ENCODE peak calls at places on chromosomes 1 and 21, in six cellular contexts. X, S, O, N, R and Y are unnamed samples.

GRCh38 chr1:149936076-149936991 is at the start of gene MTMR11:
- DNase-seq in R (no peak), S (no peak), N (peak), O (no peak), X (no peak), Y (no peak)

GRCh38 chr21:17763286-17764037 is 55.7 kb downstream of the C21orf91 start:
- DNase-seq in X (no peak), S (no peak), N (no peak), R (no peak), O (no peak), Y (no peak)

GRCh38 chr1:92851729-92852128 is 19.9 kb downstream of the RPL5 start:
- DNase-seq in X (no peak), O (no peak), R (peak), S (no peak), N (no peak), Y (no peak)

GRCh38 chr1:207901041-207901653 is 9.8 kb downstream of the CD34 start:
- DNase-seq in O (no peak), X (no peak), S (no peak), N (no peak), R (no peak), Y (no peak)

GRCh38 chr1:113686891-113687624 is 72.2 kb downstream of the PHTF1 start:
- DNase-seq in S (no peak), R (no peak), N (no peak), X (no peak), O (no peak), Y (no peak)

GRCh38 chr1:67463298-67463960 is 33.2 kb upstream of the SERBP1 start:
- DNase-seq in R (no peak), S (no peak), O (no peak), X (no peak), N (no peak), Y (no peak)

GRCh38 chr1:230268371-230269170 is 157.6 kb downstream of the PGBD5 start:
- DNase-seq in O (no peak), N (peak), S (no peak), R (peak), X (peak), Y (no peak)

GRCh38 chr1:246726881-246727280 is 2.7 kb downstream of the SCCPDH start:
- DNase-seq in O (no peak), X (no peak), S (no peak), R (no peak), N (no peak), Y (no peak)

GRCh38 chr1:1208713-1209433 is 2.5 kb upstream of the TNFRSF18 start:
- DNase-seq in N (peak), X (no peak), O (no peak), S (no peak), R (no peak), Y (no peak)

GRCh38 chr1:25798666-25799345 is 1.2 kb upstream of the SELENON start:
- DNase-seq in O (no peak), X (no peak), R (no peak), N (no peak), S (no peak), Y (no peak)

GRCh38 chr1:43799656-43800629 is 92.6 kb downstream of the ST3GAL3 start:
- DNase-seq in S (no peak), X (no peak), N (no peak), O (no peak), R (no peak), Y (no peak)

GRCh38 chr1:46520063-46520911 is 30.7 kb downstream of the DMBX1 start:
- DNase-seq in R (no peak), N (peak), S (no peak), O (no peak), X (no peak), Y (no peak)

GRCh38 chr1:246748006-246748405 is 23.8 kb downstream of the SCCPDH start:
- DNase-seq in N (no peak), O (no peak), S (no peak), X (no peak), R (no peak), Y (no peak)

GRCh38 chr21:33028759-33029511 is 3.2 kb downstream of the OLIG2 start:
- DNase-seq in R (no peak), N (no peak), O (no peak), S (no peak), X (peak), Y (no peak)

GRCh38 chr1:218659911-218660677 is 315.0 kb downstream of the TGFB2 start:
- DNase-seq in S (no peak), N (no peak), R (no peak), O (no peak), X (no peak), Y (no peak)

GRCh38 chr1:16386454-16387113 is 19.5 kb downstream of the SZRD1 start:
- DNase-seq in O (no peak), X (no peak), N (no peak), R (peak), S (no peak), Y (no peak)

GRCh38 chr1:56825436-56825835 is 6.2 kb upstream of the FYB2 start:
- DNase-seq in O (no peak), X (no peak), R (no peak), S (no peak), N (no peak), Y (no peak)

GRCh38 chr1:191504999-191505398 is 653.3 kb upstream of the RGS18 start:
- DNase-seq in O (no peak), X (no peak), R (no peak), N (no peak), S (no peak), Y (no peak)

GRCh38 chr1:15848143-15848928 is 829 bp downstream of the SPEN start:
- DNase-seq in O (no peak), X (peak), S (no peak), N (peak), R (peak), Y (no peak)

GRCh38 chr1:96072021-96072420 is 649.6 kb upstream of the PTBP2 start:
- DNase-seq in N (no peak), R (no peak), O (no peak), X (no peak), S (no peak), Y (no peak)

GRCh38 chr1:88549536-88549935 is 134.5 kb upstream of the PKN2 start:
- DNase-seq in X (no peak), R (no peak), O (no peak), N (no peak), S (no peak), Y (no peak)

GRCh38 chr1:37946703-37947360 is at the start of gene INPP5B:
- DNase-seq in O (peak), S (peak), N (peak), X (peak), R (peak), Y (peak)

DNA sequence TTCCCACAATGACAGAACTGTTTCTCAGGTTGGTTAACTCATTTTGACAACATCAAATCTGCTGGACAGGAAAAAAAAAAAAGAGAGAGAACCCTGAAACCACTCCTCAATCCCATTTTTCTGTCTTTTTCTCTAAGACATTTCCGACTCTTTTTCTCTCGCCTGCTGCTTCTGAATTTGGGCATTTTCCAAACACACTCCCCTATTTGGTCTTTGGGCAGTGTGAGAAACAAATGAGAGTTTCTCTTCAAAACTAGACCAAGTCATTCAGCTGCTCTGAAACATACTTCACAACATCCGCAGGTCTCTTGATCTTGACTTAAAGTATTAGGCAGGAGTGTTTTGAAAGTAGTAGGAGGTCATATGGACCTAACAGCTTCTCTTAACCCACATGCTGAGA is 364.8 kb upstream of the ESRRG start:
- DNase-seq in S (no peak), N (no peak), X (no peak), R (no peak), O (no peak), Y (no peak)
- TF ChIP-seq TAF1 in S (no peak), N (no peak), X (no peak), R (no peak), O (no peak), Y (no peak)

DNA sequence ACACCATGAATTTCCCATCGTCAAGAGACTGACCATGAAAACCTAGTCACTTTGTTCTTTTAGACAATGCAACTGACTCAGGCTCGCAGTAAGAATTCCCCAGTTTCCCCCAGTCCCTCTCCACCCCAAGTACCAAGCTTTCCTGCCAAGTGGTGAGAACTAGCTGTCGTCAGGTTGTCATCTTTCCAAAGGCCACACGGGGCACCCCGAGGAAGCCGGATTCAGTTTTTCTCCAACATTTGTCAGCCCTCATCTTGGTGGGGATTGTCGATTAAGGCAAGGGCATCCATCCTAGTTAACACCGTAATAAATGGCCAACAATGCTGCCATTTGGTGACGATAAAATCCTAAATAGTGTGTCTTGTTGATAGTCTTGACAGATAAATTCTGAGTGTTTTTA is 56.0 kb upstream of the PROX1 start:
- DNase-seq in N (no peak), O (no peak), X (peak), S (no peak), R (no peak), Y (no peak)
- TF ChIP-seq TAF1 in N (no peak), O (no peak), X (no peak), S (no peak), R (no peak), Y (no peak)

GRCh38 chr1:200659269-200659668 is 10.4 kb downstream of the DDX59 start:
- DNase-seq in X (no peak), S (no peak), R (no peak), N (no peak), O (no peak), Y (no peak)
- TF ChIP-seq TAF1 in X (no peak), S (no peak), R (no peak), N (no peak), O (no peak), Y (no peak)

DNA sequence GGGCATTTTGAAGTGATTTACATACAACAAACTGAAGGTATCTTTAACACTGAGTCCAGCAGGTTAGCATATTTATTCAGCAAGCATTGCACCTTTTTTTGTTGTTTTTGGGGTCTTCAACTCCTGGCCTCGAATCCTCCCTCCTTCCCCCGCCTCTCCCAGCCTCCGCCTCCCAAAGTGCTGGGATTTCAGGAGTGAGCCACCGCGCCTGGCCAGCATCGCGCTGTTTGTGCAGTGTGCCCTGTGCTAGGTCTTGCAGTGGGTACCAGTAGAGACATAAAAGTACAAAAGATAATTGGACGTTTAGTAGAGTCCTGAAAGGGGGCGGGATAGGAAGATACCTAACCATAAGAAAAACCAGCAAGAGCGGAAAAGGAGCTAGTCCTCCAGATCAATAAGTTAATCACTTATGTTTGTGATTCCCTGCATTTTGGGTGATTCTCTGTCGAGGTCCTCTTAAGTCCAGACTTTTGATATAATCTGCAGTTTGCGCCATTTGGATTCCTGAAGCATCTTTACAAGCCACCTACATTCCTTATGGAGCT is 111.8 kb downstream of the OSBPL9 start:
- DNase-seq in S (no peak), N (no peak), R (peak), O (no peak), X (no peak), Y (no peak)
- TF ChIP-seq TAF1 in S (no peak), N (no peak), R (no peak), O (no peak), X (no peak), Y (no peak)

DNA sequence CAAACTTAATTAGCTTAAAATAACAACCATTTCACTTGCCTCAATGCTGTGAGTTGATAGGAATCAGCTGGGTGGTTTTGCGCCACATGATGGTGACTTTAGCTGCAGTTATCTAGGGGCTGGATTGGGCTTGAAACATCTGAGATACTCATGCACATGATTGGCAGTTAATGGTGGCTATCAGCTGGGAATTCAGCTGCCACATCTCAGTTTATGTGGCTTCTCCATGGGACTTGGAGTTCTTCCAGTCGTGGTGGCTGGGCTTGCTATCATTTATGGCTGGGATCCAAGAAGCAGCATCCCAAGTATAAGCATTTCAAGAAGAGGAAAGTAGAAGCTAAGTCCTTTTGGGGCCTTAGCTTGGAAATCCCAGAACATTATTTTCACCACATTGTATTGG is 36.4 kb downstream of the PDC start:
- DNase-seq in O (no peak), N (no peak), R (no peak), X (no peak), S (no peak), Y (no peak)
- TF ChIP-seq TAF1 in O (no peak), N (no peak), R (no peak), X (no peak), S (no peak), Y (no peak)

GRCh38 chr1:197269053-197269452 is 1.0 kb downstream of the CRB1 start:
- DNase-seq in R (no peak), O (no peak), S (no peak), X (no peak), N (no peak), Y (no peak)

GRCh38 chr1:197268012-197268411 is at the start of gene CRB1:
- DNase-seq in X (no peak), R (peak), N (no peak), O (no peak), S (no peak), Y (no peak)

GRCh38 chr1:197272791-197273190 is 4.7 kb downstream of the CRB1 start:
- DNase-seq in S (no peak), R (no peak), O (no peak), X (no peak), N (no peak), Y (no peak)
- TF ChIP-seq TAF1 in S (no peak), R (no peak), O (no peak), X (no peak), N (no peak), Y (no peak)